ENCODE peak calls at places on chromosomes 3 and 15, in five cellular contexts. S, F, V, P and D are unnamed samples.
A peak's percentile ranks its signal among the peaks of the same experiment; 100 is the strongest.

GRCh38 chr15:43105077-43105769 is 615 bp downstream of the UBR1 start:
- DNase-seq in S (no peak), F (no peak), V (no peak), P (peak; percentile 13), D (no peak)

GRCh38 chr3:28212681-28213080 is 28.7 kb upstream of the CMC1 start:
- DNase-seq in S (no peak), F (no peak), V (no peak), P (no peak), D (no peak)

GRCh38 chr3:49900491-49901153 is 3.1 kb downstream of the MST1R start:
- DNase-seq in S (no peak), F (peak; percentile 98), V (peak; percentile 79), P (peak; percentile 87), D (no peak)

GRCh38 chr3:9041626-9042025 is 78.4 kb upstream of the RAD18 start:
- DNase-seq in S (no peak), F (no peak), V (no peak), P (no peak), D (no peak)

GRCh38 chr15:95845862-95846515 is 484.5 kb upstream of the NR2F2 start:
- DNase-seq in S (peak; percentile 42), F (no peak), V (no peak), P (peak; percentile 16), D (peak; percentile 38)

GRCh38 chr15:80998252-80998651 is 2.5 kb upstream of the TLNRD1 start:
- DNase-seq in S (no peak), F (no peak), V (no peak), P (no peak), D (no peak)

GRCh38 chr3:172938788-172939187 is 188.3 kb downstream of the ECT2 start:
- DNase-seq in S (no peak), F (no peak), V (no peak), P (no peak), D (no peak)

GRCh38 chr3:190533511-190534282 is 19.8 kb downstream of the IL1RAP start:
- DNase-seq in S (peak; percentile 78), F (no peak), V (peak; percentile 80), P (peak; percentile 72), D (no peak)

GRCh38 chr3:170809021-170809974 is 60.7 kb downstream of the RPL22L1 start:
- DNase-seq in S (peak; percentile 48), F (peak; percentile 81), V (no peak), P (peak; percentile 54), D (peak; percentile 58)

GRCh38 chr3:8386221-8386620 is 115.4 kb upstream of the LMCD1 start:
- DNase-seq in S (peak; percentile 7), F (no peak), V (no peak), P (no peak), D (no peak)

GRCh38 chr15:52808441-52808840 is 18.3 kb upstream of the ONECUT1 start:
- DNase-seq in S (no peak), F (no peak), V (no peak), P (no peak), D (no peak)

GRCh38 chr3:32254268-32254667 is 15.8 kb downstream of the CMTM8 start:
- DNase-seq in S (no peak), F (no peak), V (no peak), P (no peak), D (no peak)

GRCh38 chr3:115693868-115694267 is 70.6 kb downstream of the GAP43 start:
- DNase-seq in S (no peak), F (no peak), V (no peak), P (no peak), D (no peak)

GRCh38 chr3:2024037-2024436 is 74.6 kb upstream of the CNTN4 start:
- DNase-seq in S (no peak), F (no peak), V (no peak), P (no peak), D (peak; percentile 94)

GRCh38 chr3:95401693-95402092 is 1338.8 kb downstream of the NSUN3 start:
- DNase-seq in S (no peak), F (no peak), V (no peak), P (no peak), D (no peak)

DNA sequence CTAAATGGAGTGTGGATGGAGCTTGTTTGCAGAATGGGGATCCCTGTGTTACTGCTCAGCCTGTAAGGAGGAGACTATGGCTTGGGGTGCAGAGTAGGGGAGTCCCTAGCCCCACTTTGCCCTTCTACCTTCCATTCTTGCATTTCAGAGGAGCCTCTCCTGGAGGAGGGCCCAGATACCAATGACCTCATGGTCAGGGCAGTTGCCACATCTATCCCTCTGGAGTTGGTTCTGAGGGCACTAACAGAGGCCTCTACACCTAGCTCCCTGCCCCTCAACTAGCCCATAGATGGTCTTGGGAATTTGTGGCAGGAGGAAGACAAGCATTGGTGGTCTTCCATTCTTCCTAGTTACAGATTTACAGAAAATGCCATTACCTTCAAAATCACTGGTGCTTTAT is 6.1 kb downstream of the SKOR1 start:
- DNase-seq in S (no peak), F (no peak), V (no peak), P (no peak), D (no peak)
- H3K27me3 ChIP-seq in S (peaks cover 91% of the 10 kb centered on the region), F (no peaks in the 10 kb centered on the region), V (peaks cover 62% of the 10 kb centered on the region), P (peaks cover 89% of the 10 kb centered on the region), D (no peaks in the 10 kb centered on the region)

GRCh38 chr15:69314736-69315135 is 16.0 kb downstream of the PAQR5 start:
- DNase-seq in S (no peak), F (no peak), V (no peak), P (no peak), D (no peak)
- H3K4me3 ChIP-seq in S (no peak overlapping the region), F (no peak overlapping the region), V (no peak overlapping the region), P (no peak overlapping the region), D (no peak overlapping the region)

DNA sequence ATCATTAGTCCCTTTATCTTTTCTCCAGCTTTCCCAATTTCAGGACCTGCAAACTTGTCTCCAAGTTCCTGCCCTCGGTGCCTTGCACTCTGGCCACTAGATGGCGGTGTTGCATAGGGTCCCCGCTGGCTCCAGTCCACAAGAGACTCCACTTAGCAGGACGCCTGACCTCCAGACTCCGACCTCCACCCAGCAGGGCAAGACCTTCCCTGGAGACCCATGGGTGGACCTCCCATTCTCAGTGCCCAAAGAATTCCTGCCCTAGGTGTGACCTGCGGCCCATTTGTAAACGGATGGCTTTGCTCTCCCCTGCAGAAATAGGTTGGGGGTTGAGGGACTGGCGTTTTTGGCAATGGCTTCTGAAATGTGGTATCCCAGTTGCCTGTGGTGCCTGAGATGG is 82.6 kb downstream of the LSM3 start:
- DNase-seq in S (peak; percentile 48), F (peak; percentile 61), V (peak; percentile 88), P (peak; percentile 86), D (peak; percentile 77)
- H3K27me3 ChIP-seq in S (no peaks in the 10 kb centered on the region), F (no peaks in the 10 kb centered on the region), V (no peaks in the 10 kb centered on the region), P (no peaks in the 10 kb centered on the region), D (no peaks in the 10 kb centered on the region)

GRCh38 chr15:58981808-58982475 is 5.5 kb upstream of the RNF111 start:
- DNase-seq in S (no peak), F (no peak), V (no peak), P (no peak), D (no peak)
- H3K4me3 ChIP-seq in S (no peak overlapping the region), F (no peak overlapping the region), V (no peak overlapping the region), P (no peak overlapping the region), D (no peak overlapping the region)

DNA sequence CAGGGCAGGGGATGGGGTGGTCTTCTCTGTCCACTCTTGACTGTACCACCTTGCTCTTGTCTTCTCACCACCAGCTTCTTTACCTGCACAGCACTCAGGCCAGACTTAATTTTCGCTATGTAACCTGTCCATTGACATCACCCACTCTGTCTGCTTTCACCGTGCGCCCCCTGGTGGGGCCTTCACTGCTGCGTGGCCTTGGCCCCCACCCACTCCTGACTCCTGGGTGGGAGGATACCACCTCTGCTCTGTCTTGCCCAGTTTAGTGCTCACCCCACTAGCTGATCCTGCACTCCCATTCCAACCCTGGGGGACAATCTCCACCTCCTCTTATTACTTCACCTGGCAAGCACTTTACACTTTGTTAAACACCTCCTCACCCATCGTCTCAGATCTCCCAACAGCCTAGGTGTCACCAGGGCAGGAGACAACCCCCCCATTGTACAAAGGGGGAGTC is 17.7 kb downstream of the PTH1R start:
- DNase-seq in S (no peak), F (no peak), V (no peak), P (peak; percentile 81), D (peak; percentile 64)
- H3K27me3 ChIP-seq in S (peaks cover 48% of the 10 kb centered on the region), F (no peaks in the 10 kb centered on the region), V (no peaks in the 10 kb centered on the region), P (peaks cover 11% of the 10 kb centered on the region), D (no peaks in the 10 kb centered on the region)

DNA sequence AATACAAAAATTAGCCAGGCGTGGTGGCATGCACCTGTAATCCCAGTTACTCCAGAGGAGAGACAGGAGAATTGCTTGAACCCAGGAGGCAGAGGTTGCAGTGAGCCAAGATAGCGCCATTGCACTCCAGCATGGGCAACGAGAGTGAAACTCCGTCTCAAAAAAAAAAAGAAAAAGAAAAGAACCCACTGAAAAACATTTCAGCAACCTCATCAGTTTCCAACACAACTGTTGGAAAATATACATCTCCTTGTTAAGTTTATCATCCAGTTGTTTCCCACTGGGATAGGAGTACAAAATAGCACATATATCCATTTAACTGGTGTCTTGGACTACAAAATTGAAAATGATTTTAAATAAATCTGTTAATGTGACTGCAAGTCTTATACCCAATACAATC is 2.2 kb downstream of the RPN1 start:
- DNase-seq in S (no peak), F (no peak), V (no peak), P (no peak), D (no peak)
- H3K4me3 ChIP-seq in S (peak overlapping the region; percentile 100), F (peak overlapping the region; percentile 98), V (peak overlapping the region; percentile 99), P (no peak overlapping the region), D (peak overlapping the region; percentile 89)

DNA sequence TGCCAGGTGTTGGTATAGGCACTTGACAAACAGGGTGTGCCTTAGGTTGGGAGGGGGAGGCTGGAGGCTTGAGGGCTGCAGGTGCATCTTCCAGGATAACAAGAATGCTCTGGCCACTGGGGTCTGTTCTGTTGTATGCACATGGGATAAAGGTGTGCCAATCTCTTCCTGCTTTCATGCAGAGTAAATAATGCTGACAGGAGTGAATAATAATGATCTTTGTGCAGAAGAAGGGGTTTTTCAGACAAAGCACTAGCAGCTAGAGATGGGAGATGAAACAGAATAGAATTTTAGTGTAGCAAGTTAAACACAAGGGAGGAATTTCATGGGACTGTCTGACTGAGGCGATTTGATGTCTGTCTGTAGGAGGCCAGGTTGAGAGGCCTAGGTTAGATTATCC is 1.9 kb upstream of the ROPN1 start:
- DNase-seq in S (no peak), F (no peak), V (no peak), P (no peak), D (no peak)
- H3K27me3 ChIP-seq in S (peaks cover 46% of the 10 kb centered on the region), F (peaks cover 60% of the 10 kb centered on the region), V (no peaks in the 10 kb centered on the region), P (no peaks in the 10 kb centered on the region), D (peaks cover 6% of the 10 kb centered on the region)

DNA sequence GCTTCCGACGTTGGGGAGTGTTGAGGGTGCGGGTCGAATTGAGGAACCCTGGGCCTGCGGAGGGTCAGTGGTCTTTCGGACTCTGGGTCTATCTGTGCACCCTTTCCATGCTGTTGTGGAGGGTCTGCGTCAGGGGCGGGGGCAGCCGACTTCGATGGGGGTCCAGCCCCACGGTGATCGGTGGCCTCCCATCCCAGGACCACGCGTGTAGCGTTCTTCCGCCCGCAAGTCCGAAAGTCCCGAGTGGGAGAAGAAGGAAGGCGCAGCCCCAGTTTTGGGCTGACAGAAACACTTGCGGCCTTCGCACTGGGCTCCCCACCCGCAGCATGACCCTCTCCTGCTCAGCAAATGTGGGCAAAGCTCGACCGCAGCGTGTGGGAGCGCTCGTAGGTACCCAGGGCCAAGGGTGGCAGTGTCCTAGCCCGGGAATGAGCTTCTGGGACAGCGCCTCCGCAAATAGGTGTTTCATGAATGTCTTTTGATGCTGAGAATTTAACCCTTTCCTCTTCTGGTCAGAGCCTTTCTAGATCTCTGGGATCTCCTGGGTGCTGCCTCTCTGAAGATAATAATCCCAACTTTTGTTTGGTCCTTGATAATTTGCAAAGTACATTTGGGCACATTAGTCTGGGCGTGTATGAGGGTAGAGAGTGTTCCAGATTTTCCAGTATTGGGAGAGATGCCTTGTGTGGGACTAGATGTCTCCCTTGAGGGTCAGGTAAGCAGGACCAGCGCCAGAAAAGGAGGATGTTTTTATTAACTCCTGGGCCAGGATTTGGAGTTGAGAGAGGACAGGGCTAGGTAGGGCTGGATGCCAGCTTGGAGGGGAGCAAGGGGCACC is 2.3 kb upstream of the DLL4 start:
- DNase-seq in S (no peak), F (no peak), V (no peak), P (no peak), D (no peak)
- H3K4me3 ChIP-seq in S (no peak overlapping the region), F (no peak overlapping the region), V (peak overlapping the region; percentile 66), P (no peak overlapping the region), D (peak overlapping the region; percentile 56)